ENCODE peak calls at places on chromosomes 2 and 18, in four cellular contexts. C is tibial nerve, T is cardiac muscle cell, P is right lobe of liver. O is an unnamed sample.

GRCh38 chr2:24821433-24821891 is 28.2 kb downstream of the CENPO start:
- DNase-seq in C (no peak), T (no peak), P (peak; percentile 18), O (no peak)

GRCh38 chr2:119222863-119223520 is 642 bp upstream of the STEAP3 start:
- DNase-seq in C (no peak), T (no peak), P (no peak), O (no peak)

GRCh38 chr2:219002395-219003266 is 9.4 kb upstream of the CRYBA2 start:
- DNase-seq in C (no peak), T (peak; percentile 71), P (peak; percentile 93), O (no peak)

GRCh38 chr2:101096619-101097142 is 54.5 kb downstream of the TBC1D8 start:
- DNase-seq in C (no peak), T (no peak), P (no peak), O (no peak)

GRCh38 chr2:88845772-88846661 is 154.5 kb downstream of the RPIA start:
- DNase-seq in C (no peak), T (no peak), P (no peak), O (no peak)

GRCh38 chr2:144377929-144378328 is 142.0 kb downstream of the ZEB2 start:
- DNase-seq in C (no peak), T (no peak), P (no peak), O (no peak)

GRCh38 chr2:119407430-119408220 is 24.0 kb upstream of the TMEM37 start:
- DNase-seq in C (peak; percentile 78), T (peak; percentile 74), P (peak; percentile 64), O (no peak)

GRCh38 chr2:61911510-61911909 is 6.0 kb downstream of the COMMD1 start:
- DNase-seq in C (no peak), T (peak; percentile 38), P (no peak), O (no peak)

GRCh38 chr18:73950116-73950705 is 197.4 kb downstream of the FBXO15 start:
- DNase-seq in C (no peak), T (no peak), P (no peak), O (no peak)

GRCh38 chr2:54416166-54416798 is 39.8 kb upstream of the SPTBN1 start:
- DNase-seq in C (no peak), T (no peak), P (no peak), O (no peak)

GRCh38 chr2:119431976-119432881 is 575 bp downstream of the TMEM37 start:
- DNase-seq in C (no peak), T (no peak), P (peak; percentile 70), O (no peak)

GRCh38 chr18:35143615-35144596 is 96.9 kb upstream of the ZNF397 start:
- DNase-seq in C (peak; percentile 68), T (peak; percentile 74), P (peak; percentile 74), O (no peak)

GRCh38 chr2:219261024-219261855 is 7.5 kb upstream of the TUBA4A start:
- DNase-seq in C (no peak), T (no peak), P (no peak), O (no peak)

GRCh38 chr2:177058747-177059146 is 153.8 kb upstream of the HNRNPA3 start:
- DNase-seq in C (no peak), T (no peak), P (no peak), O (no peak)

GRCh38 chr2:177059313-177059712 is 153.3 kb upstream of the HNRNPA3 start:
- DNase-seq in C (no peak), T (no peak), P (no peak), O (no peak)

GRCh38 chr2:177051278-177051677 is 161.3 kb upstream of the HNRNPA3 start:
- DNase-seq in C (no peak), T (no peak), P (no peak), O (no peak)

GRCh38 chr2:177056540-177056939 is 156.1 kb upstream of the HNRNPA3 start:
- DNase-seq in C (no peak), T (no peak), P (no peak), O (no peak)
- TF ChIP-seq CTCF in C (no peak), T (no peak), P (no peak), O (no peak)

GRCh38 chr2:237695201-237695780 is 67.9 kb downstream of the LRRFIP1 start:
- DNase-seq in C (no peak), T (no peak), P (no peak), O (no peak)
- H3K4me3 ChIP-seq in C (no peak overlapping the region), T (no peak overlapping the region), P (no peak overlapping the region), O (peak overlapping the region; percentile 84)

GRCh38 chr2:120587326-120587996 is 148.2 kb upstream of the GLI2 start:
- DNase-seq in C (no peak), T (no peak), P (no peak), O (no peak)
- TF ChIP-seq CTCF in C (no peak), T (no peak), P (no peak), O (no peak)

GRCh38 chr2:240451791-240452470 is 16.5 kb downstream of the GPC1 start:
- DNase-seq in C (no peak), T (no peak), P (no peak), O (no peak)
- H3K4me3 ChIP-seq in C (peak overlapping the region; percentile 36), T (peak overlapping the region; percentile 65), P (peak overlapping the region; percentile 51), O (peak overlapping the region; percentile 77)

GRCh38 chr2:45836316-45836715 is 184.8 kb downstream of the PRKCE start:
- DNase-seq in C (no peak), T (no peak), P (no peak), O (no peak)
- TF ChIP-seq CTCF in C (no peak), T (no peak), P (no peak), O (no peak)

O was measured in thoracic aorta.